ENCODE peak calls at places on chromosomes 13 and 19, in six cellular contexts. E is A549, T is NB4, Z is K562, A is GM12878, Q is HepG2. I is an unnamed sample.

GRCh38 chr13:48507024-48507423 is 25.9 kb downstream of the RCBTB2 start:
- DNase-seq in Q (no peak), A (no peak), E (no peak), T (no peak), Z (no peak), I (no peak)

GRCh38 chr19:33400856-33401682 is 27.6 kb downstream of the CEBPG start:
- DNase-seq in Z (no peak), T (no peak), A (no peak), Q (peak), E (no peak), I (no peak)

GRCh38 chr13:77737583-77738200 is 40.2 kb downstream of the SLAIN1 start:
- DNase-seq in E (no peak), Q (no peak), T (no peak), A (no peak), Z (no peak), I (no peak)

GRCh38 chr13:113546571-113547247 is 37.8 kb upstream of the TFDP1 start:
- DNase-seq in T (no peak), Q (no peak), Z (no peak), E (no peak), A (no peak), I (peak)

GRCh38 chr19:6693681-6694080 is 23.7 kb upstream of the TNFSF14 start:
- DNase-seq in Z (peak), T (peak), E (no peak), A (no peak), Q (peak), I (no peak)

GRCh38 chr13:51557875-51558604 is 26.2 kb upstream of the WDFY2 start:
- DNase-seq in T (peak), A (no peak), Q (no peak), Z (no peak), E (no peak), I (no peak)

GRCh38 chr13:36124236-36124822 is 6.9 kb downstream of the DCLK1 start:
- DNase-seq in Q (no peak), T (no peak), Z (no peak), A (no peak), E (no peak), I (peak)

GRCh38 chr13:105763851-105764250 is 771.6 kb downstream of the EFNB2 start:
- DNase-seq in Z (no peak), T (no peak), Q (no peak), E (no peak), A (no peak), I (no peak)

GRCh38 chr13:111847964-111848363 is 219.0 kb upstream of the SOX1 start:
- DNase-seq in T (no peak), Q (no peak), Z (no peak), A (no peak), E (no peak), I (no peak)

GRCh38 chr19:49560358-49560900 is 19.9 kb downstream of the NOSIP start:
- DNase-seq in A (no peak), T (no peak), Z (peak), E (no peak), Q (no peak), I (no peak)

GRCh38 chr13:30870916-30871712 is 35.0 kb upstream of the MEDAG start:
- DNase-seq in E (no peak), A (no peak), Q (no peak), Z (no peak), T (no peak), I (no peak)

GRCh38 chr19:5827891-5828660 is 11.4 kb downstream of the FUT6 start:
- DNase-seq in A (peak), Z (peak), Q (peak), E (peak), T (peak), I (peak)

GRCh38 chr19:821228-821975 is at the start of gene PLPPR3:
- DNase-seq in Q (no peak), A (no peak), E (no peak), Z (peak), T (no peak), I (no peak)

GRCh38 chr19:27828781-27829275 is 1384.1 kb downstream of the UQCRFS1 start:
- DNase-seq in Z (no peak), E (no peak), Q (no peak), A (no peak), T (no peak), I (no peak)

GRCh38 chr13:21322304-21322965 is 136.7 kb downstream of the ZDHHC20 start:
- DNase-seq in Q (no peak), Z (no peak), T (no peak), E (no peak), A (no peak), I (no peak)

GRCh38 chr19:13093407-13094284 is 9.0 kb downstream of the LYL1 start:
- DNase-seq in T (peak), Z (peak), Q (peak), E (peak), A (no peak), I (peak)

GRCh38 chr19:49182848-49183375 is 25.3 kb downstream of the TRPM4 start:
- DNase-seq in Z (peak), T (no peak), Q (no peak), A (no peak), E (no peak), I (no peak)

GRCh38 chr13:31073859-31074718 is 87.6 kb downstream of the HSPH1 start:
- DNase-seq in Z (no peak), E (no peak), Q (no peak), T (peak), A (peak), I (no peak)

GRCh38 chr13:44111701-44112100 is 232.0 kb downstream of the LACC1 start:
- DNase-seq in E (no peak), Z (no peak), A (no peak), T (no peak), Q (no peak), I (no peak)

GRCh38 chr13:44116562-44117315 is 237.0 kb downstream of the LACC1 start:
- DNase-seq in A (no peak), E (no peak), Z (no peak), T (peak), Q (no peak), I (no peak)

GRCh38 chr13:44120814-44121505 is 241.3 kb downstream of the LACC1 start:
- DNase-seq in Q (no peak), T (no peak), E (no peak), Z (no peak), A (no peak), I (no peak)

GRCh38 chr13:44112700-44113329 is 233.1 kb downstream of the LACC1 start:
- DNase-seq in Q (no peak), Z (no peak), T (no peak), A (no peak), E (no peak), I (no peak)

GRCh38 chr13:44117351-44117750 is 237.6 kb downstream of the LACC1 start:
- DNase-seq in A (no peak), Q (no peak), Z (no peak), T (peak), E (no peak), I (peak)
- TF ChIP-seq CTCF in A (no peak), Q (no peak), Z (no peak), T (no peak), E (no peak), I (no peak)

DNA sequence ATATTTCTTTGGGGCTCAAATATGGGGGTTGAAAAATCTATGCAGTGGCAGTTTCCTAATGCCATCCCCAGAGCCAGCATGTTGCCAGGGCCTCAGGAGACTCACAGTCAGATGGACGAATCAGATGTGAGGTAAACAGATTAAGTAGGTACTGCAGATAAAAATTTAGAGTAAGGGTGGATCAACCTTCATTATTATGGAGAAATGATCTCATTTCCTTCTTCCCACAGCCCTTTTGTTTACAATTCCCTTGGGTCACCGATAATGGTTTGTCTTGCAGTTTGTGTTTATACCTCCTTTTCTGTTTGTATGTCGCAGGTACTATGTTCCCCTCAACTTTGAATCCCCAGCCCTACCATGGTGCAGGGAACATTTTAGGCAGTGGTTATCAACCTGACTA is 20.0 kb downstream of the DIAPH3 start:
- DNase-seq in Q (no peak), A (no peak), Z (no peak), E (no peak), T (no peak), I (peak)
- TF ChIP-seq MYC in Q (no peak), A (no peak), Z (no peak), E (no peak), T (no peak), I (no peak)

GRCh38 chr13:33154911-33155310 is 130.6 kb downstream of the STARD13 start:
- DNase-seq in A (no peak), E (no peak), T (no peak), Z (no peak), Q (no peak), I (no peak)

GRCh38 chr13:33150662-33151061 is 134.4 kb downstream of the KL start:
- DNase-seq in Z (no peak), Q (no peak), T (no peak), E (no peak), A (peak), I (no peak)

GRCh38 chr13:33150146-33150545 is 133.9 kb downstream of the KL start:
- DNase-seq in E (no peak), Q (peak), Z (no peak), T (no peak), A (no peak), I (peak)

GRCh38 chr13:33152389-33152788 is 133.2 kb downstream of the STARD13 start:
- DNase-seq in T (no peak), Q (no peak), A (no peak), Z (no peak), E (no peak), I (no peak)

GRCh38 chr13:33153421-33154381 is 131.9 kb downstream of the STARD13 start:
- DNase-seq in Q (peak), T (no peak), Z (no peak), E (no peak), A (no peak), I (peak)
- TF ChIP-seq CTCF in Q (no peak), T (no peak), Z (no peak), E (no peak), A (no peak), I (peak)

DNA sequence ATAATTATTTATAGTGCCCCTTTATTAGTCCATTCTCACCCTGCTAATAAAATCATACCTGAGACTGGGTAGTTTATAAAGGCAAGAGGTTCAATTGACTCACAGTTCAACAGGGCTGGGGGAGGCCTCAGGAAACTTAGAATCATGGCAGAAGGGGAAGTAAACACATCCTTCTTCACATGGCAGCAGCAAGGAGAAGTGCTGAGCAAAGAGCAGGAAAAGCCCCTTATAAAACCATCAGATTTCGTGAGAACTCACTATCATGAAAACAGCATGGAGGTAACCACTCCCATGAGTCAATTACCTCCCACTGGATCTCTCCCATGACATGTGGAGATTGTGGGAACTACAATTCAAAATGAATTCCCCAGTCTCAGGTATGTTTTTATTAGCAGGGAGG is 89.9 kb upstream of the STARD13 start:
- DNase-seq in A (no peak), Z (no peak), E (no peak), Q (no peak), T (peak), I (no peak)
- TF ChIP-seq MYC in A (no peak), Z (no peak), E (no peak), Q (no peak), T (no peak), I (no peak)

DNA sequence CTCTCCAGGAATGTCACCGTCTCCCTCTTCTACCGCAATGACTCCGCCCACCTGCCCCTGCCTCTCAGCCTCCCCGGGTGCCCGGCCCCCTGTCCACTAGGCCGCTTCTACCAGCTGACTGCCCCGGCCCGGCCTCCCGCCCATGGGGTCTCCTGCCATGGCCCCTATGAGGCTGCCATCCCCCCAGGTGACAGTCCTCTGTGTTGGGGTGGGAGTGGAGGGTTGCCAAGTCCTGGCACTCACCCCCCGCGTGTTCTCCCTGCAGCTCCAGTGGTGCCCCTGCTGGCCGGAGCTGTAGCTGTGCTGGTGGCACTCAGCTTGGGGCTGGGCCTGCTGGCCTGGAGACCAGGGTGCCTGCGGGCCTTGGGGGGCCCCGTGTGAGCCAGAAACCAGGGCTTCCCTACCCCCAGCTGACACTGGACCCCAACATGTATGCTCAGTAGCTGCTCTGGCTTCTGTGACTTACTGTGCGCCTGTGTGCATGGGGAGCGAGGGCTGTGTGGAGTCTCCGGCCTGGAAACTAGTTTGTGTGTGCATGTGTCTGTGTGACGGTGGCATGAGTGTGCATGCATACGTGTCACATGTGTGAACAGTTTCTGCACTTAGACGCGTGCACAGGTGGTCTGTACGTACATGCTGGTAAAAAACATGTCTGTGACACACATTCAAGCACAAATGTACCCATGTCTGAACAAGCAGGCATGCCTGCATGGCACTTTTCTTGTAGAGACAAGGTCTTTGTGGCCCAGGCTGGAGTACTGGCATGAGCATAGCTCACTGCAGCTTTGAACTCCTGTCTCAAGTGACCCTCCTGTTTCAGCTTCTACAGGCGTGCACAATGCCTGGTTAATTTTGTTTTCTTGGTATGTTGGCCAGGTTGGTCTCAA is 4.8 kb downstream of the ACP4 start:
- DNase-seq in A (no peak), Q (no peak), E (no peak), T (peak), Z (peak), I (no peak)
- TF ChIP-seq CTCF in A (peak), Q (peak), E (no peak), T (peak), Z (peak), I (peak)

GRCh38 chr13:94667190-94667589 is 45.2 kb downstream of the SOX21 start:
- DNase-seq in T (peak), E (no peak), A (no peak), Z (no peak), Q (no peak), I (no peak)
- TF ChIP-seq MYC in T (no peak), E (no peak), A (no peak), Z (no peak), Q (no peak), I (no peak)

DNA sequence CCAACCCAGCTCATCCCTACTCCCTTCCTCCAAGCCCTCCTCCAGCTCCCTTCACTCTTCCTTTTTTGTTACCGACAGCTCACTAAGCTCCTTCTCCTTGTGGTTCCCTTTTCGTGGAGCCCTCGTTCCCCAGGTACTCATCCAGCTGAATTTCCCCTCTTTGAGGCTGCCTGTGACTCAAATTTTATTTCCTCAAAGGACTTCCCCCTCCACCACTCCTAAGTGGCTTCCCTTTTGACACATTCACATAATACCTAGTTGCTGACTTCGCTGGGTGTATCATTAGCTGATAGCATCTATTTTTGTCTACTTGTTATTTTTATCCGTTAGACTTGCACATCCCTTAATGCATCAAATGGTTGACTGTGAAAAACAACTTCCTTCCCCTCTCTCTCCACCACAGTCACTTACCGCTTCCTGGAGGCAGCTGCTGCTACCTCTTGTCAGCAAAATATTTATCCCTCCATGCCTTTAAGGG is 14.5 kb downstream of the FFAR2 start:
- DNase-seq in E (no peak), Z (no peak), Q (no peak), T (peak), A (peak), I (no peak)
- TF ChIP-seq CTCF in E (no peak), Z (no peak), Q (no peak), T (no peak), A (no peak), I (no peak)

DNA sequence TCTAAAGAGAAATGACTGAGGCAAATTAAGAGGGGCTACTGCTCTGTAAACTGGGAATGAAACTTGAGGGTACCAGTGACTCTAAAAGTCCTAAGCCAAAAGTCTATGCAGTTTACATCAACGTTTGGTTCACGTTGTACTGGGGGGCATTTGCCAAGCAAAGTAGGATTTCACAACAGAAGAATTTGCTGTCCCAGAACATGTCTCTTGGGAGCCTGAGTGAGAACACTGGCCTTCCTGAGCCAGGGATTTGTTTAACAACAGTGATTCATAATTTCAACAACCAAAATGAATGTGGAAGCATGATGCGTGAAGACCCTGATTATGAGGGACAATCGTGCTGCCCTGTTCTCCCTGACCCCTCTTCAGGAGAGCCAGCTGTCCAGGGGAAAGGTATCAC is 178.0 kb downstream of the OXGR1 start:
- DNase-seq in T (no peak), Q (no peak), A (no peak), Z (no peak), E (no peak), I (no peak)
- TF ChIP-seq MYC in T (no peak), Q (no peak), A (no peak), Z (no peak), E (no peak), I (no peak)

GRCh38 chr13:78881746-78882145 is 222.8 kb upstream of the OBI1 start:
- DNase-seq in Q (no peak), Z (no peak), A (no peak), T (no peak), E (no peak), I (no peak)

GRCh38 chr13:78881054-78881453 is 222.1 kb upstream of the OBI1 start:
- DNase-seq in E (no peak), Q (no peak), T (no peak), A (no peak), Z (no peak), I (no peak)

GRCh38 chr13:78876915-78877549 is 218.1 kb upstream of the OBI1 start:
- DNase-seq in Z (no peak), Q (no peak), T (no peak), A (no peak), E (no peak), I (no peak)

DNA sequence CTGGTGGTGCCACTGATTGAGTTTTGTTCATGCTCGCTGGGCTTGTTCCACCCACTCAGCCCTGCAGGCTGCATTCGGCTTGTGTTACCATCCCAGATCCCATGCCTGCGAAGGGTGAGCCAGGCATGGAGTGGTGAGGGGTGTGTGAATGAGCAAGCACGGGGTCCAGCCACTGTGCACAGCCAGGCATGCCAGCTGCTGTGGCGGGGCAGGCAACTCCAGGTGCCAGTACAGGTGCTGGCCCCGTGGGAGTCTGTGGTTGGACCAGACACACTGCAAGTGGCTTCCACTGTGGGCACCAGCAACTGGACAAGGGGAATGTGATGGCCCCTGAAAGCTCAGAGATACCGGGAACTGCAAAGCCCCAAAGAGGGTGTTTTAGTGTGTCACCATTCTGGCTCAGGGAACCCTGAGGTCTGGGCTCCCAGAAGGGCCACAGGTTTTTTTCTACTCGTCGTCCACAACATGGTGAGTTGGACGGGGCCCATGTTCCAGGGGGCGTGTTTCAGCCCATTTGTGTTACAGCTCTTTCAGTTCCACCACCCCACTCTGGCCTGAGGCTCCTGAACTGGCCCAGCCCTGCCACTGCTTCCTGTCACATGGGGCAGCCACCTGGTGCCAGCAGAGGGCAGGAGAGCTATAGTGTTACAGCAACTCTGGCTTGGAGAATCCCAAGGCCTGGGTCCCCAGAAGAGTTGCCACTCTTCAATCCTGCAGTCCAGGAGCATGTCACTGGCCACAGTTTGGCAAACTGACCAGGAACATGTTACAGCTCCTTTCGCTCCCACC is 217.0 kb upstream of the OBI1 start:
- DNase-seq in Q (no peak), E (no peak), Z (no peak), A (no peak), T (peak), I (no peak)
- TF ChIP-seq CTCF in Q (peak), E (no peak), Z (no peak), A (peak), T (peak), I (no peak)